ENCODE peak calls at places on chromosome 11, in nine cellular contexts. S is tibial nerve; N is IMR-90; Y is spleen; G is cardiac fibroblast; H is colonic mucosa; R is CD8-positive, alpha-beta T cell; A is AG04450; U is AG09309. F is an unnamed sample.

GRCh38 chr11:59222464-59223065 is 9.8 kb upstream of the MPEG1 start:
- DNase-seq in H (no peak), U (no peak), R (no peak), Y (no peak), S (no peak), N (no peak), G (no peak), A (no peak), F (no peak)

GRCh38 chr11:27429740-27430451 is 42.7 kb downstream of the LGR4 start:
- DNase-seq in R (no peak), A (no peak), G (no peak), Y (no peak), H (no peak), N (peak; percentile 7), S (no peak), U (no peak), F (peak; percentile 27)

GRCh38 chr11:114128399-114128798 is 68.9 kb downstream of the ZBTB16 start:
- DNase-seq in N (no peak), R (no peak), Y (no peak), G (no peak), U (no peak), H (peak; percentile 52), S (no peak), A (no peak), F (no peak)

GRCh38 chr11:112174789-112175595 is at the start of gene BCO2:
- DNase-seq in U (no peak), A (no peak), G (peak; percentile 88), Y (peak; percentile 80), S (peak; percentile 82), N (peak; percentile 71), R (peak; percentile 9), H (peak; percentile 92), F (peak; percentile 42)

GRCh38 chr11:95078526-95078925 is 11.1 kb upstream of the ENDOD1 start:
- DNase-seq in R (no peak), N (peak; percentile 6), Y (no peak), A (no peak), S (no peak), G (no peak), H (no peak), U (no peak), F (no peak)

GRCh38 chr11:26580929-26581328 is 8.9 kb upstream of the MUC15 start:
- DNase-seq in H (no peak), U (no peak), N (no peak), Y (no peak), R (no peak), S (no peak), G (peak; percentile 8), A (no peak), F (peak; percentile 6)

GRCh38 chr11:45930951-45931563 is 8.6 kb downstream of the LARGE2 start:
- DNase-seq in R (no peak), S (no peak), U (no peak), H (no peak), N (no peak), G (no peak), Y (peak; percentile 72), A (no peak), F (no peak)

GRCh38 chr11:126167476-126167875 is 44.0 kb downstream of the RPUSD4 start:
- DNase-seq in Y (no peak), S (no peak), H (no peak), A (no peak), R (no peak), U (no peak), G (peak; percentile 25), N (no peak), F (peak; percentile 50)

GRCh38 chr11:35088226-35088625 is 50.7 kb upstream of the CD44 start:
- DNase-seq in Y (no peak), N (no peak), A (no peak), S (no peak), U (no peak), G (no peak), H (no peak), R (no peak), F (no peak)

GRCh38 chr11:15216678-15217077 is 102.0 kb downstream of the INSC start:
- DNase-seq in R (no peak), U (no peak), A (no peak), S (no peak), H (no peak), N (no peak), G (no peak), Y (no peak), F (no peak)

GRCh38 chr11:61707574-61707973 is 27.4 kb downstream of the DAGLA start:
- DNase-seq in H (peak; percentile 91), Y (no peak), N (no peak), G (no peak), R (no peak), A (no peak), U (no peak), S (no peak), F (no peak)

GRCh38 chr11:88179141-88179540 is 3.9 kb upstream of the RAB38 start:
- DNase-seq in R (no peak), N (peak; percentile 61), A (no peak), S (no peak), U (no peak), G (no peak), Y (no peak), H (no peak), F (peak; percentile 50)

GRCh38 chr11:12640926-12641849 is 33.0 kb upstream of the TEAD1 start:
- DNase-seq in S (no peak), A (no peak), H (peak; percentile 22), G (no peak), U (no peak), N (no peak), Y (no peak), R (no peak), F (no peak)
- H3K4me3 ChIP-seq in S (no peak overlapping the region), A (no peak overlapping the region), H (no peak overlapping the region), G (no peak overlapping the region), U (no peak overlapping the region), N (no peak overlapping the region), Y (no peak overlapping the region), R (no peak overlapping the region), F (no peak overlapping the region)

GRCh38 chr11:469684-470667 is 19.9 kb downstream of the PTDSS2 start:
- DNase-seq in G (peak; percentile 93), R (no peak), H (peak; percentile 67), N (peak; percentile 81), S (peak; percentile 35), U (no peak), Y (peak; percentile 76), A (peak; percentile 50), F (peak; percentile 13)
- TF ChIP-seq CTCF in G (peak; percentile 15), R (no peak), H (no peak), N (peak; percentile 46), S (no peak), U (peak; percentile 39), Y (peak; percentile 15), A (peak; percentile 43), F (peak; percentile 24)

GRCh38 chr11:57622263-57622662 is 24.8 kb downstream of the SERPING1 start:
- DNase-seq in H (no peak), R (no peak), A (no peak), G (no peak), U (no peak), N (no peak), S (no peak), Y (peak; percentile 2), F (no peak)
- H3K4me3 ChIP-seq in H (no peak overlapping the region), R (no peak overlapping the region), A (no peak overlapping the region), G (no peak overlapping the region), U (no peak overlapping the region), N (no peak overlapping the region), S (no peak overlapping the region), Y (no peak overlapping the region), F (no peak overlapping the region)

GRCh38 chr11:72764503-72764902 is 12.3 kb upstream of the ARAP1 start:
- DNase-seq in U (no peak), R (no peak), H (peak; percentile 82), N (no peak), Y (no peak), S (no peak), A (no peak), G (no peak), F (no peak)
- TF ChIP-seq CTCF in U (no peak), R (no peak), H (peak; percentile 43), N (no peak), Y (no peak), S (no peak), A (no peak), G (no peak), F (no peak)

DNA sequence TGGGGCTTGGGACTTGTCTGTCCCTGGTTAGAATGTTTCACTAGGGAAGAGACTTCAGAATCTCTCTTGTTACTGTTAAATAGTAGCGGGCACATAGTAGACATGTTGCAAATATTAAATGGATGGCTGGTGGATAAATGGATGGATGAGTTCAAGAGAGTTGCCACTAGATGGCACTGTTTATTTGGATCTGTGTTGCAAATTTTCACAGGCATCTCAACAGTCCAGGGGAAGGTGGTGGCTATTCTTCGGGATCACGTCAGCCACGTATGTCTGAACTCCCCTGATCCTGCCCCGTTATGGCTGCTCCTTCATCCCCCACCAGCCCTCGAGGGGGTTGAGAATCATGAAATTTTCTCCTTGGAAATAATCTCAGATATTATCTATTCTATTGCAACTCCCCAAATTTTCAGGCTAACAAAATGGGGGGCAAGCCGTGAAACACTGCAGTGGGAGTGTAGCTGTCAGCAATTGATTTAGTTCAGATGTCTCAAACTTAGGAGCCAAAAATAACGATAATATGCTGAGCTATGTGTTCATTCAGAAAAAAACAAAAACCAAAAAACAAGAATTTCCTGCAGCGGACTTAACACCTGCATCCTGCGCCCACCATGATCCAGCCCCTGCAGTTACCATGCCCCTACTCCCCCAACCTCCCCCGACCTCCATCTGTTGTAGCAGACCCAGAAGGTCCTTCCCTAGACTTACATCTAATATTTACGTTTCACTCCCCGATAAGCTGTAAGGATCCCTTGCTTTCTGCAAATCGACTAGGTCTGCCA is 29.1 kb upstream of the BIRC3 start:
- DNase-seq in S (no peak), G (peak; percentile 87), A (peak; percentile 55), U (peak; percentile 41), H (peak; percentile 57), Y (no peak), N (peak; percentile 82), R (no peak), F (peak; percentile 58)
- H3K4me3 ChIP-seq in S (no peak overlapping the region), G (no peak overlapping the region), A (peak overlapping the region; percentile 38), U (peak overlapping the region; percentile 23), H (no peak overlapping the region), Y (no peak overlapping the region), N (no peak overlapping the region), R (no peak overlapping the region), F (no peak overlapping the region)